ENCODE peak calls at places on chromosomes 12 and 14, in eight cellular contexts. B, L, C, U, Q, X, F and W are unnamed samples.

GRCh38 chr14:76267322-76268012 is 108.5 kb upstream of the ESRRB start:
- DNase-seq in B (peak; percentile 59), L (no peak), C (peak; percentile 69), U (peak; percentile 84), Q (peak; percentile 42), X (no peak), F (peak; percentile 47), W (peak; percentile 59)

GRCh38 chr12:130765186-130765659 is 49.1 kb upstream of the RIMBP2 start:
- DNase-seq in B (no peak), L (no peak), C (no peak), U (no peak), Q (no peak), X (peak; percentile 48), F (peak; percentile 40), W (no peak)

GRCh38 chr12:41287500-41287899 is 99.4 kb downstream of the PDZRN4 start:
- DNase-seq in B (no peak), L (no peak), C (no peak), U (no peak), Q (no peak), X (no peak), F (no peak), W (no peak)

GRCh38 chr14:82390586-82390985 is 856.9 kb upstream of the SEL1L start:
- DNase-seq in B (no peak), L (no peak), C (no peak), U (no peak), Q (no peak), X (no peak), F (no peak), W (no peak)

GRCh38 chr12:124617615-124618014 is 50.2 kb upstream of the NCOR2 start:
- DNase-seq in B (no peak), L (no peak), C (no peak), U (no peak), Q (peak; percentile 67), X (no peak), F (no peak), W (peak; percentile 49)

GRCh38 chr14:34711169-34711568 is 3.2 kb downstream of the CFL2 start:
- DNase-seq in B (no peak), L (no peak), C (no peak), U (no peak), Q (no peak), X (peak; percentile 83), F (peak; percentile 83), W (peak; percentile 15)

GRCh38 chr14:42368234-42368633 is 761.6 kb downstream of the LRFN5 start:
- DNase-seq in B (no peak), L (no peak), C (no peak), U (no peak), Q (no peak), X (no peak), F (no peak), W (no peak)

GRCh38 chr12:91772411-91772810 is 373.2 kb downstream of the BTG1 start:
- DNase-seq in B (no peak), L (no peak), C (no peak), U (no peak), Q (no peak), X (no peak), F (no peak), W (no peak)

GRCh38 chr14:78713716-78714115 is 543.5 kb downstream of the NRXN3 start:
- DNase-seq in B (no peak), L (no peak), C (no peak), U (no peak), Q (no peak), X (no peak), F (no peak), W (no peak)

GRCh38 chr12:89653-90052 is 23.1 kb downstream of the IQSEC3 start:
- DNase-seq in B (no peak), L (no peak), C (no peak), U (no peak), Q (no peak), X (no peak), F (no peak), W (no peak)

GRCh38 chr14:91305650-91306431 is 61.3 kb upstream of the GPR68 start:
- DNase-seq in B (no peak), L (no peak), C (no peak), U (no peak), Q (no peak), X (no peak), F (no peak), W (no peak)

GRCh38 chr14:92154283-92154942 is 32.6 kb downstream of the CPSF2 start:
- DNase-seq in B (no peak), L (no peak), C (no peak), U (no peak), Q (no peak), X (no peak), F (peak; percentile 37), W (no peak)

GRCh38 chr12:96311191-96311590 is 89.0 kb downstream of the CDK17 start:
- DNase-seq in B (no peak), L (no peak), C (no peak), U (no peak), Q (no peak), X (no peak), F (no peak), W (no peak)

GRCh38 chr14:21382886-21383847 is 652 bp downstream of the SUPT16H start:
- DNase-seq in B (peak; percentile 54), L (peak; percentile 18), C (peak; percentile 73), U (no peak), Q (peak; percentile 59), X (peak; percentile 71), F (peak; percentile 45), W (peak; percentile 70)

GRCh38 chr12:39442895-39443703 is at the start of gene KIF21A:
- DNase-seq in B (peak; percentile 91), L (peak; percentile 75), C (peak; percentile 92), U (peak; percentile 85), Q (peak; percentile 94), X (peak; percentile 1), F (peak; percentile 87), W (peak; percentile 92)
- TF ChIP-seq CTCF in B (peak; percentile 49), L (peak; percentile 57), C (peak; percentile 19), U (peak; percentile 41), Q (peak; percentile 61), X (no peak), F (peak; percentile 33), W (peak; percentile 66)

GRCh38 chr12:132937476-132937875 is 18.6 kb downstream of the ZNF605 start:
- DNase-seq in B (no peak), L (no peak), C (no peak), U (no peak), Q (no peak), X (no peak), F (no peak), W (no peak)

GRCh38 chr12:132942611-132943010 is 13.5 kb downstream of the ZNF605 start:
- DNase-seq in B (no peak), L (no peak), C (no peak), U (no peak), Q (no peak), X (no peak), F (no peak), W (no peak)

GRCh38 chr12:132940071-132940719 is 15.9 kb downstream of the ZNF605 start:
- DNase-seq in B (no peak), L (no peak), C (no peak), U (no peak), Q (no peak), X (no peak), F (no peak), W (no peak)

GRCh38 chr12:132945806-132946506 is 10.2 kb downstream of the ZNF605 start:
- DNase-seq in B (no peak), L (no peak), C (no peak), U (no peak), Q (no peak), X (no peak), F (no peak), W (no peak)

DNA sequence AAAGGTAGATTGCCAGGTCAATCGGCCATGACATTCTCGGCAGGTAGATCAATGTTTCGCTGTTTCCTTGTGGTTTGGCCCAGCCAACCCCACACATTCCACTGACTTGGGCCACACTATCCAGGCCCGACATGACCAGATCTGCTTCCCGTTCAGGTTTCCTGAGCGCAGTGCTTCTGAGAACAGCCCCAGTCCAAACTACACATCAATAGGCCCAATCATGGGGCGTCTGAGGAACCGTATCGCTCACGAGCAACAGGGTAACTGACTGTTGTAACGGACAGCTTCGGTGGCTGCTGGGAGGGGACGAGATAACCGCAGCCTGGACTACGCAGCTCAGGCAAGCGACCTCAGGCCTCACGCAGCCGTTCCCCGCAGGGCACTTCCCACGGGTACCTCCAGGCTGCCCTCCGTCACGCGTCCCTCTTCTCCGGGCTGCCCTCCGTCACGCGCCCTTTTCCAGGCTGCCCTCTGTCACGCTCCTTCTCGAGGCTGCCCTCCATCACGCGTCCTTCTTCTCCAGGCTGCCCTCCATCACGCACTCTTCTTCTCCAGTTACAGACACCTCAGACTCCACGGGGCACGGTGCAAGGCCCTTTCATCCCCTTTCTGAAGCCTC is 14.7 kb downstream of the ZNF605 start:
- DNase-seq in B (no peak), L (no peak), C (no peak), U (no peak), Q (no peak), X (no peak), F (no peak), W (no peak)
- H3K9me3 ChIP-seq in B (peaks cover 87% of the 10 kb centered on the region), L (peaks cover 55% of the 10 kb centered on the region), C (peaks cover 12% of the 10 kb centered on the region), U (peaks cover 35% of the 10 kb centered on the region), Q (peaks cover 4% of the 10 kb centered on the region), X (peaks cover 4% of the 10 kb centered on the region), F (peaks cover 9% of the 10 kb centered on the region), W (peaks cover 87% of the 10 kb centered on the region)

DNA sequence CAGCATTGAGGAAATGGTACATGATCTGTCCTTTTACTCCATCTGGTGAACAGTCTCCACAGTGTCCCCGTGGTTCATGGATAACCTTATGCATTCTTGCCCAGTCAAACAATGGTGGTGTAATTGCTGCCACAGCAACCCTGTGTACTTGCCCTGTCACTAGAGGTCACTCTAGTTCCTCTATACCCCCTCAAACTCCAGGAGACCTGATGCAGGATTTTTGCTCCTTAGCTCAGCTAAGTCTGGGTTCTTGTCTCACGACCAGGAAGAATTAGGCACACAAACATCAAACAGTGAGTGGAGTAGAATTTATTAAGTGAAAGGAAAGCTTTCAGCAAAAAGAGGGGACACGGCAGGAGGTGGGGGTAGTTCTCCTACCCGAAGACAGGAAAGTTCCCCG is 24.7 kb upstream of the EEA1 start:
- DNase-seq in B (no peak), L (no peak), C (no peak), U (no peak), Q (no peak), X (no peak), F (no peak), W (no peak)
- TF ChIP-seq CTCF in B (no peak), L (no peak), C (no peak), U (peak; percentile 27), Q (no peak), X (no peak), F (no peak), W (no peak)

GRCh38 chr14:106491851-106492250 is 965.5 kb downstream of the TMEM121 start:
- DNase-seq in B (no peak), L (no peak), C (no peak), U (peak; percentile 48), Q (no peak), X (peak; percentile 43), F (no peak), W (peak; percentile 40)

GRCh38 chr14:106489112-106489881 is 962.9 kb downstream of the TMEM121 start:
- DNase-seq in B (no peak), L (no peak), C (no peak), U (no peak), Q (no peak), X (no peak), F (no peak), W (no peak)

GRCh38 chr14:106488293-106488692 is 961.9 kb downstream of the TMEM121 start:
- DNase-seq in B (no peak), L (no peak), C (no peak), U (no peak), Q (no peak), X (no peak), F (no peak), W (no peak)

GRCh38 chr14:106490442-106490841 is 964.1 kb downstream of the TMEM121 start:
- DNase-seq in B (no peak), L (no peak), C (no peak), U (no peak), Q (no peak), X (no peak), F (no peak), W (no peak)

GRCh38 chr14:106493962-106494823 is 967.8 kb downstream of the TMEM121 start:
- DNase-seq in B (no peak), L (no peak), C (no peak), U (no peak), Q (no peak), X (no peak), F (no peak), W (no peak)
- H3K9me3 ChIP-seq in B (no peaks in the 10 kb centered on the region), L (no peaks in the 10 kb centered on the region), C (no peaks in the 10 kb centered on the region), U (peaks cover 55% of the 10 kb centered on the region), Q (peaks cover 19% of the 10 kb centered on the region), X (no peaks in the 10 kb centered on the region), F (no peaks in the 10 kb centered on the region), W (no peaks in the 10 kb centered on the region)